ENCODE peak calls at places on chromosomes 4 and X, in nine cellular contexts. One of them, this sample, is unnamed.

GRCh38 chr4:139785356-139785755 is 119.7 kb downstream of the MGST2 start:
- DNase-seq in glomerular endothelial cell: no peak
- DNase-seq in stimulated activated CD8-positive, alpha-beta memory T cell treated with anti-CD3 and anti-CD28 coated beads, Interleukin-4, amount 100 ng/mL, for 48 hours: no peak
- DNase-seq in stimulated activated naive CD4-positive, alpha-beta T cell treated with Interleukin-2 at 50 U/mL for 16 hours: no peak
- DNase-seq in psoas muscle: no peak
- DNase-seq in thyroid gland: no peak
- DNase-seq in NCI-H1105: no peak
- DNase-seq in cardiac septum: no peak
- DNase-seq in stimulated activated CD4-positive, alpha-beta T cell treated with anti-CD3 and anti-CD28 coated beads, Interleukin-4, amount 100 ng/mL, for 48 hours: no peak
- DNase-seq in this sample: no peak

GRCh38 chr4:137541866-137542648 is 9.8 kb upstream of the PCDH18 start:
- DNase-seq in stimulated activated CD8-positive, alpha-beta memory T cell treated with anti-CD3 and anti-CD28 coated beads, Interleukin-4, amount 100 ng/mL, for 48 hours: no peak
- DNase-seq in cardiac septum: no peak
- DNase-seq in thyroid gland: no peak
- DNase-seq in glomerular endothelial cell: no peak
- DNase-seq in NCI-H1105: no peak
- DNase-seq in psoas muscle: no peak
- DNase-seq in stimulated activated naive CD4-positive, alpha-beta T cell treated with Interleukin-2 at 50 U/mL for 16 hours: no peak
- DNase-seq in stimulated activated CD4-positive, alpha-beta T cell treated with anti-CD3 and anti-CD28 coated beads, Interleukin-4, amount 100 ng/mL, for 48 hours: no peak
- DNase-seq in this sample: no peak

GRCh38 chr4:28443786-28444412 is 1583.3 kb downstream of the STIM2 start:
- DNase-seq in stimulated activated CD8-positive, alpha-beta memory T cell treated with anti-CD3 and anti-CD28 coated beads, Interleukin-4, amount 100 ng/mL, for 48 hours: no peak
- DNase-seq in thyroid gland: peak
- DNase-seq in cardiac septum: no peak
- DNase-seq in glomerular endothelial cell: no peak
- DNase-seq in psoas muscle: no peak
- DNase-seq in NCI-H1105: no peak
- DNase-seq in stimulated activated naive CD4-positive, alpha-beta T cell treated with Interleukin-2 at 50 U/mL for 16 hours: no peak
- DNase-seq in stimulated activated CD4-positive, alpha-beta T cell treated with anti-CD3 and anti-CD28 coated beads, Interleukin-4, amount 100 ng/mL, for 48 hours: no peak
- DNase-seq in this sample: no peak

GRCh38 chrX:36434521-36434920 is 515.0 kb downstream of the CFAP47 start:
- DNase-seq in stimulated activated CD4-positive, alpha-beta T cell treated with anti-CD3 and anti-CD28 coated beads, Interleukin-4, amount 100 ng/mL, for 48 hours: no peak
- DNase-seq in NCI-H1105: no peak
- DNase-seq in psoas muscle: no peak
- DNase-seq in glomerular endothelial cell: no peak
- DNase-seq in stimulated activated naive CD4-positive, alpha-beta T cell treated with Interleukin-2 at 50 U/mL for 16 hours: no peak
- DNase-seq in thyroid gland: no peak
- DNase-seq in stimulated activated CD8-positive, alpha-beta memory T cell treated with anti-CD3 and anti-CD28 coated beads, Interleukin-4, amount 100 ng/mL, for 48 hours: no peak
- DNase-seq in cardiac septum: no peak
- DNase-seq in this sample: no peak

GRCh38 chr4:137530176-137530575 is 2.1 kb downstream of the PCDH18 start:
- DNase-seq in stimulated activated naive CD4-positive, alpha-beta T cell treated with Interleukin-2 at 50 U/mL for 16 hours: no peak
- DNase-seq in psoas muscle: no peak
- DNase-seq in glomerular endothelial cell: no peak
- DNase-seq in NCI-H1105: no peak
- DNase-seq in stimulated activated CD8-positive, alpha-beta memory T cell treated with anti-CD3 and anti-CD28 coated beads, Interleukin-4, amount 100 ng/mL, for 48 hours: no peak
- DNase-seq in cardiac septum: no peak
- DNase-seq in stimulated activated CD4-positive, alpha-beta T cell treated with anti-CD3 and anti-CD28 coated beads, Interleukin-4, amount 100 ng/mL, for 48 hours: no peak
- DNase-seq in thyroid gland: no peak
- DNase-seq in this sample: no peak

GRCh38 chr4:26780524-26780923 is 80.1 kb upstream of the STIM2 start:
- DNase-seq in stimulated activated CD4-positive, alpha-beta T cell treated with anti-CD3 and anti-CD28 coated beads, Interleukin-4, amount 100 ng/mL, for 48 hours: no peak
- DNase-seq in stimulated activated CD8-positive, alpha-beta memory T cell treated with anti-CD3 and anti-CD28 coated beads, Interleukin-4, amount 100 ng/mL, for 48 hours: no peak
- DNase-seq in psoas muscle: no peak
- DNase-seq in thyroid gland: no peak
- DNase-seq in NCI-H1105: no peak
- DNase-seq in stimulated activated naive CD4-positive, alpha-beta T cell treated with Interleukin-2 at 50 U/mL for 16 hours: no peak
- DNase-seq in glomerular endothelial cell: no peak
- DNase-seq in cardiac septum: no peak
- DNase-seq in this sample: peak

GRCh38 chr4:138062929-138063328 is 179.2 kb downstream of the SLC7A11 start:
- DNase-seq in thyroid gland: no peak
- DNase-seq in stimulated activated CD4-positive, alpha-beta T cell treated with anti-CD3 and anti-CD28 coated beads, Interleukin-4, amount 100 ng/mL, for 48 hours: no peak
- DNase-seq in cardiac septum: no peak
- DNase-seq in stimulated activated CD8-positive, alpha-beta memory T cell treated with anti-CD3 and anti-CD28 coated beads, Interleukin-4, amount 100 ng/mL, for 48 hours: no peak
- DNase-seq in glomerular endothelial cell: no peak
- DNase-seq in stimulated activated naive CD4-positive, alpha-beta T cell treated with Interleukin-2 at 50 U/mL for 16 hours: no peak
- DNase-seq in NCI-H1105: no peak
- DNase-seq in psoas muscle: no peak
- DNase-seq in this sample: no peak

GRCh38 chrX:119406739-119407138 is 7.6 kb downstream of the SLC25A43 start:
- DNase-seq in stimulated activated naive CD4-positive, alpha-beta T cell treated with Interleukin-2 at 50 U/mL for 16 hours: no peak
- DNase-seq in glomerular endothelial cell: no peak
- DNase-seq in NCI-H1105: no peak
- DNase-seq in cardiac septum: no peak
- DNase-seq in stimulated activated CD4-positive, alpha-beta T cell treated with anti-CD3 and anti-CD28 coated beads, Interleukin-4, amount 100 ng/mL, for 48 hours: no peak
- DNase-seq in stimulated activated CD8-positive, alpha-beta memory T cell treated with anti-CD3 and anti-CD28 coated beads, Interleukin-4, amount 100 ng/mL, for 48 hours: no peak
- DNase-seq in psoas muscle: no peak
- DNase-seq in thyroid gland: no peak
- DNase-seq in this sample: no peak

GRCh38 chr4:180909279-180909678 is 1333.9 kb upstream of the TENM3 start:
- DNase-seq in glomerular endothelial cell: no peak
- DNase-seq in stimulated activated CD8-positive, alpha-beta memory T cell treated with anti-CD3 and anti-CD28 coated beads, Interleukin-4, amount 100 ng/mL, for 48 hours: no peak
- DNase-seq in stimulated activated naive CD4-positive, alpha-beta T cell treated with Interleukin-2 at 50 U/mL for 16 hours: no peak
- DNase-seq in thyroid gland: no peak
- DNase-seq in NCI-H1105: no peak
- DNase-seq in stimulated activated CD4-positive, alpha-beta T cell treated with anti-CD3 and anti-CD28 coated beads, Interleukin-4, amount 100 ng/mL, for 48 hours: no peak
- DNase-seq in cardiac septum: no peak
- DNase-seq in psoas muscle: no peak
- DNase-seq in this sample: no peak

GRCh38 chrX:48890934-48891401 is 6.6 kb downstream of the TIMM17B start:
- DNase-seq in stimulated activated CD4-positive, alpha-beta T cell treated with anti-CD3 and anti-CD28 coated beads, Interleukin-4, amount 100 ng/mL, for 48 hours: no peak
- DNase-seq in psoas muscle: no peak
- DNase-seq in glomerular endothelial cell: no peak
- DNase-seq in cardiac septum: no peak
- DNase-seq in stimulated activated CD8-positive, alpha-beta memory T cell treated with anti-CD3 and anti-CD28 coated beads, Interleukin-4, amount 100 ng/mL, for 48 hours: no peak
- DNase-seq in thyroid gland: peak
- DNase-seq in NCI-H1105: peak
- DNase-seq in stimulated activated naive CD4-positive, alpha-beta T cell treated with Interleukin-2 at 50 U/mL for 16 hours: no peak
- DNase-seq in this sample: peak

This sample was measured in activated T-cell treated with anti-CD3 and anti-CD28 coated beads, Interleukin-2, amount 50 U/mL, for 72 hours.